ENCODE peak calls at places on chromosomes 13 and 19, in four cellular contexts. N, P, W and T are unnamed samples. For H3K9me3, the result is how much of the 10 kb centered on the place peaks cover.

GRCh38 chr13:41557719-41558118 is 100.4 kb downstream of the RGCC start:
- DNase-seq in P (no peak), W (no peak), N (no peak), T (no peak)

GRCh38 chr13:36981156-36981743 is 17.9 kb downstream of the ALG5 start:
- DNase-seq in P (peak), N (no peak), W (no peak), T (no peak)

GRCh38 chr19:13016628-13017305 is 21.5 kb downstream of the NFIX start:
- DNase-seq in N (no peak), P (no peak), W (no peak), T (no peak)

GRCh38 chr13:100210966-100211710 is 122.2 kb downstream of the PCCA start:
- DNase-seq in W (no peak), N (no peak), P (peak), T (no peak)

GRCh38 chr19:376111-376470 is 31.5 kb upstream of the MIER2 start:
- DNase-seq in P (no peak), N (no peak), W (no peak), T (no peak)

GRCh38 chr13:97369269-97369893 is 64.6 kb upstream of the RAP2A start:
- DNase-seq in W (no peak), N (no peak), P (no peak), T (no peak)

GRCh38 chr13:27979001-27979643 is 9.4 kb downstream of the URAD start:
- DNase-seq in W (no peak), N (no peak), P (no peak), T (no peak)

GRCh38 chr13:78598382-78598781 is 5.0 kb downstream of the POU4F1 start:
- DNase-seq in N (no peak), W (no peak), P (no peak), T (no peak)

GRCh38 chr19:3359850-3360493 is 6.4 kb upstream of the NFIC start:
- DNase-seq in W (no peak), N (no peak), P (no peak), T (no peak)

GRCh38 chr19:610071-610800 is 20.6 kb downstream of the HCN2 start:
- DNase-seq in N (no peak), W (peak), P (no peak), T (no peak)

GRCh38 chr19:31718898-31719297 is 369.7 kb upstream of the TSHZ3 start:
- DNase-seq in W (no peak), P (no peak), N (no peak), T (no peak)

GRCh38 chr13:113975416-113975815 is 1.5 kb upstream of the C13orf46 start:
- DNase-seq in N (peak), W (no peak), P (no peak), T (no peak)

GRCh38 chr19:43700368-43701015 is 15.4 kb upstream of the IRGC start:
- DNase-seq in N (peak), W (peak), P (peak), T (no peak)

GRCh38 chr19:48403606-48404005 is 10.1 kb downstream of the GRIN2D start:
- DNase-seq in W (no peak), P (peak), N (no peak), T (no peak)

GRCh38 chr13:33123066-33123940 is 107.1 kb downstream of the KL start:
- DNase-seq in P (peak), N (peak), W (no peak), T (no peak)

GRCh38 chr19:19652482-19653295 is 9.2 kb upstream of the GMIP start:
- DNase-seq in N (no peak), W (no peak), P (peak), T (no peak)

GRCh38 chr13:37403776-37404497 is 194.6 kb downstream of the POSTN start:
- DNase-seq in N (no peak), P (peak), W (no peak), T (no peak)

GRCh38 chr19:13597625-13598024 is 91.3 kb upstream of the CACNA1A start:
- DNase-seq in P (peak), N (peak), W (peak), T (peak)

GRCh38 chr19:17243854-17244617 is 1.7 kb downstream of the NR2F6 start:
- DNase-seq in N (no peak), W (peak), P (peak), T (no peak)

GRCh38 chr19:30046522-30046921 is 104.5 kb downstream of the URI1 start:
- DNase-seq in W (no peak), N (no peak), P (peak), T (no peak)

GRCh38 chr13:49356224-49356623 is 87.6 kb downstream of the CAB39L start:
- DNase-seq in W (no peak), P (peak), N (no peak), T (no peak)

GRCh38 chr13:77751513-77752456 is 54.3 kb downstream of the SLAIN1 start:
- DNase-seq in N (no peak), W (no peak), P (peak), T (no peak)

GRCh38 chr19:34480971-34481821 is at the start of gene WTIP:
- DNase-seq in W (peak), N (peak), P (peak), T (peak)

GRCh38 chr19:39032164-39032918 is at the start of gene FBXO27:
- DNase-seq in W (no peak), N (no peak), P (no peak), T (no peak)

GRCh38 chr13:84645196-84646071 is 763.2 kb upstream of the SLITRK1 start:
- DNase-seq in P (peak), N (no peak), W (no peak), T (no peak)

GRCh38 chr13:33441015-33441414 is 155.5 kb upstream of the STARD13 start:
- DNase-seq in W (peak), N (no peak), P (peak), T (no peak)

GRCh38 chr13:45846681-45847080 is 4.9 kb downstream of the SIAH3 start:
- DNase-seq in W (no peak), P (no peak), N (no peak), T (no peak)

GRCh38 chr13:21719463-21719862 is 48.6 kb downstream of the FGF9 start:
- DNase-seq in P (no peak), N (no peak), W (no peak), T (no peak)

GRCh38 chr13:97125810-97126738 is 96.1 kb upstream of the MBNL2 start:
- DNase-seq in W (no peak), P (peak), N (peak), T (no peak)

GRCh38 chr13:30676672-30677071 is 58.7 kb upstream of the ALOX5AP start:
- DNase-seq in N (no peak), P (peak), W (no peak), T (no peak)

GRCh38 chr13:30679483-30680330 is 55.6 kb upstream of the ALOX5AP start:
- DNase-seq in N (no peak), W (no peak), P (peak), T (no peak)

GRCh38 chr13:30668305-30668704 is 50.6 kb downstream of the USPL1 start:
- DNase-seq in W (no peak), N (no peak), P (no peak), T (no peak)

GRCh38 chr13:30671271-30671815 is 53.6 kb downstream of the USPL1 start:
- DNase-seq in W (no peak), P (no peak), N (no peak), T (no peak)

GRCh38 chr13:30673669-30674521 is 56.2 kb downstream of the USPL1 start:
- DNase-seq in N (peak), W (peak), P (peak), T (peak)
- TF ChIP-seq POLR2A in N (no peak), W (no peak), P (no peak), T (no peak)

GRCh38 chr19:22606954-22607652 is 27.0 kb upstream of the ZNF492 start:
- DNase-seq in W (no peak), P (no peak), N (no peak), T (no peak)
- H3K9me3 ChIP-seq in W (under half), P (half or more), N (under half), T (under half)

GRCh38 chr13:71240906-71241305 is 626.1 kb downstream of the DACH1 start:
- DNase-seq in W (no peak), P (no peak), N (no peak), T (no peak)
- TF ChIP-seq CTCF in W (peak), P (peak), N (no peak), T (no peak)

DNA sequence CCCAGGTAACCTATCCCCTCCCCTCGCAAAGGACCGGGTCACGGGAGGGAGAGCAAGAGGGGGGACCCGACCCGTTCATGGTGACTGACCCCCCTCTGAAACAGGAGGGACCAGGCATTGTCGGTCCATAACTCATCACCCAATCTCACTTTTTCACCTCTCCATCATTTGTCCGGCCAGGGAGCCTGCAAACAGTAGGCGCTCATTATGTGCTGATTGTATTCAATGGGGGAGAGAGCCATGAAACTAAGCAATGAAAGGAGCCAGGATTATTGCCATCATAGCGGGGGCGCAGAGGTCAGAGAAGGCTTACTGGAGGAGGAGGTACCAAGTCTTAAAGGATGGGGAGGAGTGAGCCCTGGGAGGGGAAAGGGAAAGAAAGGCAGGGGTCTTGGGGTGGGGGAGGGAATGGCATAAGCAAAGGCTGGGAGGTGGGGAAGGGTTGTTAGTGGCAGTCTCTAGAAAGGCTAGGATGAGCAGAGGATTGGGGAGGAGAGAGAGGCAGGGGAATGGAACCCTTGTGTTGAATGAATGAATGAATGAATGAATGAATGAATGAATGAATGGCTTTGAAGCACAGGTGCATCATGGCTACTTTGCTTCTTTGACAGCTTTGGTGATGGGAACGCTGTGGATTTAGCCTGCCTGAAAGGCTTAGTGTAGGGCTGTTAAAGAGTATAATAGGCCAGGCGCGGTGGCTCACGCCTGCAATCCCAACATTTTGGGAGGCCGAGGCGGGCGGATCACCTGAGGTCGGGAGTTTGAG is 1.4 kb downstream of the SHFL start:
- DNase-seq in P (no peak), W (no peak), N (no peak), T (no peak)
- TF ChIP-seq POLR2A in P (no peak), W (no peak), N (no peak), T (no peak)

GRCh38 chr19:35551091-35551810 is 5.8 kb downstream of the TMEM147 start:
- DNase-seq in P (no peak), N (no peak), W (no peak), T (no peak)

GRCh38 chr19:35552534-35553384 is 7.3 kb downstream of the TMEM147 start:
- DNase-seq in P (no peak), N (no peak), W (no peak), T (no peak)

GRCh38 chr19:35549174-35549788 is 3.9 kb downstream of the TMEM147 start:
- DNase-seq in W (peak), P (peak), N (no peak), T (no peak)

GRCh38 chr19:35546532-35546931 is 1.1 kb downstream of the TMEM147 start:
- DNase-seq in N (no peak), W (no peak), P (no peak), T (no peak)

DNA sequence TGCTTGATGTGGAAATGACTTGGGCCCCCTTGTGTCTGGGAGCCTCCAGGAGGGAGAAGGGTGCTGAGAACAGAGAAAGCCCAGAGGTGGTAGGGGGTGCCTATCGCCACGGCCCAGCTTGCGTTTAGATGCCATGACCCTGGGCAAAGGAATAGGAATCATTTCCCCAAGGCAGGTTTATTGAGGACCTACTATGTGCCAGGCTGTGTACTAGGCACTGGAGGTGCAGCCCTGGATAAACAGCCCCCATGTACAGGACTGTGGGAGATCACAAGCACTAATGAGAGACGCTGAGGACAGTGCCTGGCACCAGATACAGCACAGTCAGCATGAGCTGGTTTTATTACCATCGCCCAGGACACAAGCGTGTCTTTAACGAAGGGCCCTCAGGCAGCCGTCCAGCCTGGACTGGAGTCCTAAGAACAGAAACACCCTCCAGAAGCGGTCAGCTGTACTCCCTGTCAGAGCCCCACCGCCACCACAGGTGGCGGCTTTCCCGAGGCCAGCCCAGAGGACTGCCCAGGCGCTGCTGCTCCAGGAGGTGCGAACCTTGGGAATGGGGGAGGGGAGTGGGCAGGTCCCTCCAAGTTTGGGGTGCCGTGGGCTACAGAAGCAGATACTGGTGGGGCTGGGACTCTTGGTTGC is 4.6 kb downstream of the TMEM147 start:
- DNase-seq in P (no peak), N (no peak), W (no peak), T (no peak)
- H3K9me3 ChIP-seq in P (under half), N (under half), W (under half), T (under half)

DNA sequence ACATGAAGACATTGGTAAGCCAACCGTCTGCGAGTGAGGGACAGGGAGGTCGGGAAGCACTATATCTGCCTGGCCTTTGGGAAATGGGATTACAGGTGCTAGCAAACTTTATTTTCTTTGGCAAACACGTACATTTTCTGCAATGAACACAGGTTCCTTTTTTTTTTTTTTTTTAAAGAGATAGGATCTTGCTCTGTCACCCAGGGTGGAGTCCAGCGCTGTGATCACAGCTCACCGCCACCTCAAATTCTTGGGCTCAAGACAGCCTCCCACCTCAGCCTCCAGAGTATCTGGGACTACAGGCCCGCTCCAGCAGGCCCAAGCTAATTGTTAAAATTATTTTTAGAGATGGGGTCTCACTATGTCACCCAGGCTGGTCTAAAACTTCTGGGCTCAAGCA is 24.2 kb downstream of the ELAVL1 start:
- DNase-seq in P (no peak), N (no peak), W (no peak), T (no peak)
- TF ChIP-seq CTCF in P (no peak), N (no peak), W (no peak), T (no peak)

DNA sequence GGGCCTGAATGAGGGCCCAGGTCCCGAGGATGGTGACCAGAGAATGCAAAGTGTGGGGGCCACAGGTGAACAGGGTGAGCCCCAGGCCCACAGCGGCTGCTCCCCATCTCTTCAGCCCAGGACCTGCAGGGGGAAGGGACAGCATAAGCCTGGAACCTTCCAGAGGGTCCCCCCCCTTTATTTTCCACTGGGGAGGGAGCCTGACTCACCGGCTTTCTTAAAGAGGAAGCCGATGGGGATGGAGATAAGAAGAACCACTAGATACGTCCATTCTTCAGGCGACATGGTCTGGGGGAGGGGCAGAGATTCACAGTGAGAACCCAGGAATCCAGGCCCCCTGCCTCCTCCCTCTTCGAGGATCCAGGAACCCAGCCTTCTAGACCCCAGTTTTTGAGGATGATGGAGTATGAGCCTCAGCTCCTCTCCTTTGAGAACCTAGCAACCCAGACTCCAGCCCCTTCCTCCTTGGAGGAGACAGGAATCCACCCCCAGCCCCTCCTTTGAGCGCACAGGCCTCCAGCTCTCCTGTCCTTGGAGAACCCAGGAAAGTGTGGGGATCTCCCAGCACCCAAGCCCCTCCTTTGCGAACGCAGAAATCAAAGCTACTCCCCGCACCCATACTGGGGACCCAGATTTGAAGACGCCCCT is 1.0 kb downstream of the MBOAT7 start:
- DNase-seq in W (no peak), N (no peak), P (peak), T (no peak)
- TF ChIP-seq POLR2A in W (no peak), N (no peak), P (no peak), T (no peak)